ENCODE peak calls at places on chromosomes 1 and 21, in six cellular contexts. One of them, this sample, is unnamed.

GRCh38 chr1:27368872-27369703 is 2.3 kb upstream of the MAP3K6 start:
- DNase-seq in nephron progenitor cell: no peak
- DNase-seq in AG04450: no peak
- DNase-seq in K562: no peak
- DNase-seq in prostate gland: no peak
- DNase-seq in astrocyte of the cerebellum: no peak
- DNase-seq in this sample: no peak

GRCh38 chr21:25188639-25189038 is 418.6 kb downstream of the MRPL39 start:
- DNase-seq in prostate gland: no peak
- DNase-seq in nephron progenitor cell: no peak
- DNase-seq in astrocyte of the cerebellum: no peak
- DNase-seq in AG04450: no peak
- DNase-seq in K562: no peak
- DNase-seq in this sample: no peak

GRCh38 chr1:152479792-152480595 is 30.6 kb upstream of the LCE5A start:
- DNase-seq in astrocyte of the cerebellum: no peak
- DNase-seq in AG04450: no peak
- DNase-seq in prostate gland: no peak
- DNase-seq in nephron progenitor cell: peak; percentile 8
- DNase-seq in K562: peak; percentile 68
- DNase-seq in this sample: no peak

GRCh38 chr1:161936786-161937185 is 86.9 kb downstream of the OLFML2B start:
- DNase-seq in AG04450: no peak
- DNase-seq in K562: no peak
- DNase-seq in astrocyte of the cerebellum: no peak
- DNase-seq in nephron progenitor cell: no peak
- DNase-seq in prostate gland: no peak
- DNase-seq in this sample: no peak

GRCh38 chr1:41981796-41982195 is 63.1 kb upstream of the HIVEP3 start:
- DNase-seq in K562: no peak
- DNase-seq in nephron progenitor cell: no peak
- DNase-seq in astrocyte of the cerebellum: no peak
- DNase-seq in AG04450: no peak
- DNase-seq in prostate gland: no peak
- DNase-seq in this sample: no peak

GRCh38 chr1:43346636-43347035 is 9.0 kb downstream of the MPL start:
- DNase-seq in AG04450: no peak
- DNase-seq in prostate gland: no peak
- DNase-seq in astrocyte of the cerebellum: no peak
- DNase-seq in nephron progenitor cell: no peak
- DNase-seq in K562: no peak
- DNase-seq in this sample: no peak

GRCh38 chr1:55868026-55868425 is 652.9 kb upstream of the USP24 start:
- DNase-seq in astrocyte of the cerebellum: peak; percentile 34
- DNase-seq in K562: no peak
- DNase-seq in nephron progenitor cell: no peak
- DNase-seq in prostate gland: peak; percentile 19
- DNase-seq in AG04450: no peak
- DNase-seq in this sample: no peak

GRCh38 chr1:111596499-111596898 is 23.1 kb upstream of the RAP1A start:
- DNase-seq in nephron progenitor cell: no peak
- DNase-seq in K562: no peak
- DNase-seq in AG04450: no peak
- DNase-seq in prostate gland: no peak
- DNase-seq in astrocyte of the cerebellum: no peak
- DNase-seq in this sample: no peak

GRCh38 chr1:152252157-152252556 is 28.2 kb upstream of the HRNR start:
- DNase-seq in astrocyte of the cerebellum: no peak
- DNase-seq in AG04450: no peak
- DNase-seq in nephron progenitor cell: no peak
- DNase-seq in prostate gland: no peak
- DNase-seq in K562: no peak
- DNase-seq in this sample: no peak

GRCh38 chr1:245695211-245695610 is 540.4 kb downstream of the KIF26B start:
- DNase-seq in nephron progenitor cell: no peak
- DNase-seq in astrocyte of the cerebellum: no peak
- DNase-seq in AG04450: no peak
- DNase-seq in prostate gland: no peak
- DNase-seq in K562: no peak
- DNase-seq in this sample: no peak

GRCh38 chr1:77347646-77348045 is 65.8 kb downstream of the AK5 start:
- DNase-seq in prostate gland: no peak
- DNase-seq in AG04450: peak; percentile 48
- DNase-seq in K562: peak; percentile 43
- DNase-seq in nephron progenitor cell: no peak
- DNase-seq in astrocyte of the cerebellum: no peak
- DNase-seq in this sample: no peak

GRCh38 chr1:70360321-70360720 is 5.8 kb upstream of the ANKRD13C start:
- DNase-seq in K562: peak; percentile 50
- DNase-seq in astrocyte of the cerebellum: no peak
- DNase-seq in nephron progenitor cell: no peak
- DNase-seq in prostate gland: no peak
- DNase-seq in AG04450: no peak
- DNase-seq in this sample: no peak

GRCh38 chr1:161192476-161193465 is 6.1 kb downstream of the ADAMTS4 start:
- DNase-seq in prostate gland: peak; percentile 56
- DNase-seq in nephron progenitor cell: peak; percentile 65
- DNase-seq in astrocyte of the cerebellum: peak; percentile 43
- DNase-seq in AG04450: peak; percentile 37
- DNase-seq in K562: peak; percentile 80
- DNase-seq in this sample: peak; percentile 38

GRCh38 chr1:189616893-189617292 is 860.8 kb downstream of the BRINP3 start:
- DNase-seq in prostate gland: no peak
- DNase-seq in K562: no peak
- DNase-seq in nephron progenitor cell: no peak
- DNase-seq in AG04450: no peak
- DNase-seq in astrocyte of the cerebellum: no peak
- DNase-seq in this sample: no peak

GRCh38 chr1:174982971-174983689 is 16.6 kb upstream of the CACYBP start:
- DNase-seq in AG04450: no peak
- DNase-seq in K562: peak; percentile 50
- DNase-seq in astrocyte of the cerebellum: no peak
- DNase-seq in nephron progenitor cell: peak; percentile 28
- DNase-seq in prostate gland: no peak
- DNase-seq in this sample: no peak

GRCh38 chr1:235831148-235831547 is 35.6 kb downstream of the LYST start:
- DNase-seq in AG04450: no peak
- DNase-seq in astrocyte of the cerebellum: no peak
- DNase-seq in nephron progenitor cell: no peak
- DNase-seq in prostate gland: no peak
- DNase-seq in K562: no peak
- DNase-seq in this sample: peak; percentile 3

GRCh38 chr1:117860906-117861610 is 68.4 kb downstream of the GDAP2 start:
- DNase-seq in K562: no peak
- DNase-seq in AG04450: peak; percentile 76
- DNase-seq in nephron progenitor cell: no peak
- DNase-seq in astrocyte of the cerebellum: no peak
- DNase-seq in prostate gland: no peak
- DNase-seq in this sample: peak; percentile 42

GRCh38 chr1:202567747-202568146 is 142.5 kb downstream of the SYT2 start:
- DNase-seq in nephron progenitor cell: no peak
- DNase-seq in AG04450: no peak
- DNase-seq in astrocyte of the cerebellum: peak; percentile 40
- DNase-seq in prostate gland: no peak
- DNase-seq in K562: no peak
- DNase-seq in this sample: no peak

GRCh38 chr1:61253059-61253735 is 170.8 kb downstream of the NFIA start:
- DNase-seq in K562: peak; percentile 66
- DNase-seq in AG04450: no peak
- DNase-seq in nephron progenitor cell: no peak
- DNase-seq in astrocyte of the cerebellum: no peak
- DNase-seq in prostate gland: peak; percentile 24
- DNase-seq in this sample: peak; percentile 19

GRCh38 chr21:43865471-43866181 is 603 bp downstream of the AGPAT3 start:
- DNase-seq in nephron progenitor cell: peak; percentile 39
- DNase-seq in AG04450: no peak
- DNase-seq in K562: peak; percentile 82
- DNase-seq in astrocyte of the cerebellum: no peak
- DNase-seq in prostate gland: no peak
- DNase-seq in this sample: peak; percentile 10

DNA sequence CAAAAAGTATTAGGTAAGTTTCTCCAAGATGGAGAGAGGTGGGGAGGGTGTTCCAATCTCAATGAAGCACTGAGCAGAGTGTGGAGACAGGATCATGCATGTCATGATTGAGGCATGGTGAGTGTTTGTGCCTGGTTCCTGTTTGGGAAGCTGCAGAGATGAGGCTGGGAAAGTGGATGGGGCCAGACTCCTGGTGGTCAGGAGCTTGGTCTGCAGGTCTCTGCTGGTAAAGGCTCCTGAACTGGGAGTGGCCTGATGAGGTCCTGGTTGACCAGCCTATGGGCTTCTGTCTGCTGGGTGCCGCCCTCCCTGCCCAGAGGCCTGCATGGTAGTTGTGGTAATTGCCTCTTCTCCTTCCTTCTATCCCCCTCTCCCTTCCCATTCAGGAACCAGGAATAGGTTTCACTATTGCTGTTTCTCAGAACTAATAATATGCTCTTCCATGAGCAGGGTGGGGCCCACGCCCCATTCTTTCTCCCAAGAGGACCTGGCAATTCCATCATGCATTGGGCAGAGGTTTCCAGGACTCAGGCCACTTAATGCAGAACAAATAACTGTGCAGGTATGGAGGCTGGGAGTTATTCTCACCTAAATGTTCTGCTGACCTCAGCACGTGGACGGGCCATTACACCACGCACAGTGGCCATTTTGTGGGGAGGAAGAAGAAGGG is 24.5 kb downstream of the PROK1 start:
- DNase-seq in AG04450: no peak
- DNase-seq in K562: peak; percentile 70
- DNase-seq in prostate gland: no peak
- DNase-seq in astrocyte of the cerebellum: no peak
- DNase-seq in nephron progenitor cell: no peak
- DNase-seq in this sample: no peak
- TF ChIP-seq CTCF in AG04450: no peak
- TF ChIP-seq CTCF in K562: no peak
- TF ChIP-seq CTCF in prostate gland: no peak
- TF ChIP-seq CTCF in astrocyte of the cerebellum: no peak
- TF ChIP-seq CTCF in nephron progenitor cell: no peak
- TF ChIP-seq CTCF in this sample: no peak

GRCh38 chr1:22380024-22380785 is 71.4 kb upstream of the ZBTB40 start:
- DNase-seq in astrocyte of the cerebellum: no peak
- DNase-seq in AG04450: no peak
- DNase-seq in K562: peak; percentile 79
- DNase-seq in nephron progenitor cell: no peak
- DNase-seq in prostate gland: no peak
- DNase-seq in this sample: no peak
- TF ChIP-seq CTCF in astrocyte of the cerebellum: no peak
- TF ChIP-seq CTCF in AG04450: no peak
- TF ChIP-seq CTCF in K562: peak; percentile 40
- TF ChIP-seq CTCF in nephron progenitor cell: no peak
- TF ChIP-seq CTCF in prostate gland: no peak
- TF ChIP-seq CTCF in this sample: no peak

GRCh38 chr1:35442737-35443136 is 114.5 kb downstream of the KIAA0319L start:
- DNase-seq in astrocyte of the cerebellum: no peak
- DNase-seq in AG04450: no peak
- DNase-seq in prostate gland: no peak
- DNase-seq in nephron progenitor cell: no peak
- DNase-seq in K562: no peak
- DNase-seq in this sample: no peak

GRCh38 chr1:35447278-35447677 is 109.9 kb downstream of the KIAA0319L start:
- DNase-seq in prostate gland: no peak
- DNase-seq in nephron progenitor cell: no peak
- DNase-seq in AG04450: no peak
- DNase-seq in K562: no peak
- DNase-seq in astrocyte of the cerebellum: no peak
- DNase-seq in this sample: no peak

GRCh38 chr1:35441926-35442579 is 115.2 kb downstream of the KIAA0319L start:
- DNase-seq in prostate gland: no peak
- DNase-seq in nephron progenitor cell: no peak
- DNase-seq in K562: no peak
- DNase-seq in astrocyte of the cerebellum: no peak
- DNase-seq in AG04450: no peak
- DNase-seq in this sample: no peak

GRCh38 chr1:35444519-35444774 is 112.8 kb downstream of the KIAA0319L start:
- DNase-seq in astrocyte of the cerebellum: no peak
- DNase-seq in K562: no peak
- DNase-seq in prostate gland: no peak
- DNase-seq in nephron progenitor cell: no peak
- DNase-seq in AG04450: no peak
- DNase-seq in this sample: no peak

GRCh38 chr1:35443768-35444518 is 113.3 kb downstream of the KIAA0319L start:
- DNase-seq in astrocyte of the cerebellum: no peak
- DNase-seq in AG04450: no peak
- DNase-seq in nephron progenitor cell: no peak
- DNase-seq in prostate gland: no peak
- DNase-seq in K562: no peak
- DNase-seq in this sample: no peak
- TF ChIP-seq CTCF in astrocyte of the cerebellum: no peak
- TF ChIP-seq CTCF in AG04450: peak; percentile 29
- TF ChIP-seq CTCF in nephron progenitor cell: no peak
- TF ChIP-seq CTCF in prostate gland: no peak
- TF ChIP-seq CTCF in K562: peak; percentile 63
- TF ChIP-seq CTCF in this sample: no peak

GRCh38 chr1:32612189-32612881 is 38.0 kb downstream of the ZBTB8OS start:
- DNase-seq in K562: peak; percentile 76
- DNase-seq in astrocyte of the cerebellum: peak; percentile 26
- DNase-seq in prostate gland: peak; percentile 59
- DNase-seq in nephron progenitor cell: peak; percentile 82
- DNase-seq in AG04450: no peak
- DNase-seq in this sample: peak; percentile 15
- TF ChIP-seq CTCF in K562: peak; percentile 18
- TF ChIP-seq CTCF in astrocyte of the cerebellum: no peak
- TF ChIP-seq CTCF in prostate gland: peak; percentile 16
- TF ChIP-seq CTCF in nephron progenitor cell: no peak
- TF ChIP-seq CTCF in AG04450: no peak
- TF ChIP-seq CTCF in this sample: peak; percentile 32

GRCh38 chr1:150221552-150221951 is 14.4 kb downstream of the ANP32E start:
- DNase-seq in astrocyte of the cerebellum: no peak
- DNase-seq in AG04450: no peak
- DNase-seq in K562: no peak
- DNase-seq in nephron progenitor cell: no peak
- DNase-seq in prostate gland: no peak
- DNase-seq in this sample: no peak
- TF ChIP-seq CTCF in astrocyte of the cerebellum: peak; percentile 48
- TF ChIP-seq CTCF in AG04450: peak; percentile 63
- TF ChIP-seq CTCF in K562: peak; percentile 42
- TF ChIP-seq CTCF in nephron progenitor cell: peak; percentile 31
- TF ChIP-seq CTCF in prostate gland: peak; percentile 30
- TF ChIP-seq CTCF in this sample: peak; percentile 53

GRCh38 chr1:107153033-107153432 is 12.2 kb downstream of the NTNG1 start:
- DNase-seq in K562: no peak
- DNase-seq in prostate gland: no peak
- DNase-seq in nephron progenitor cell: no peak
- DNase-seq in AG04450: no peak
- DNase-seq in astrocyte of the cerebellum: peak; percentile 18
- DNase-seq in this sample: no peak
- TF ChIP-seq CTCF in K562: no peak
- TF ChIP-seq CTCF in prostate gland: no peak
- TF ChIP-seq CTCF in nephron progenitor cell: no peak
- TF ChIP-seq CTCF in AG04450: no peak
- TF ChIP-seq CTCF in astrocyte of the cerebellum: no peak
- TF ChIP-seq CTCF in this sample: no peak